ENCODE peak calls at places on chromosome 13, in five cellular contexts. X is psoas muscle, J is heart right ventricle, Z is fibroblast of mammary gland, O is HCT116. W is an unnamed sample.

GRCh38 chr13:79936368-79937136 is 404.4 kb downstream of the SPRY2 start:
- DNase-seq in J (no peak), X (no peak), O (no peak), Z (peak), W (peak)

GRCh38 chr13:106617561-106617960 is 49.6 kb upstream of the ARGLU1 start:
- DNase-seq in X (no peak), Z (peak), J (no peak), O (no peak), W (peak)

GRCh38 chr13:75968103-75968838 is 332.1 kb downstream of the LMO7 start:
- DNase-seq in J (no peak), X (no peak), Z (peak), O (no peak), W (no peak)

GRCh38 chr13:94327318-94327717 is 152.2 kb downstream of the DCT start:
- DNase-seq in J (no peak), Z (no peak), X (no peak), O (no peak), W (no peak)

GRCh38 chr13:102597029-102598015 is 536 bp downstream of the TPP2 start:
- DNase-seq in Z (no peak), O (no peak), J (no peak), X (peak), W (peak)

GRCh38 chr13:44116562-44117315 is 237.0 kb downstream of the LACC1 start:
- DNase-seq in X (no peak), O (no peak), Z (no peak), J (no peak), W (no peak)

GRCh38 chr13:21297452-21297851 is 121.0 kb downstream of the MRPL57 start:
- DNase-seq in J (no peak), Z (peak), O (no peak), X (no peak), W (no peak)

GRCh38 chr13:44335463-44335862 is 38.2 kb upstream of the SERP2 start:
- DNase-seq in Z (no peak), J (no peak), X (no peak), O (no peak), W (no peak)

GRCh38 chr13:110062077-110062776 is 244.7 kb downstream of the COL4A1 start:
- DNase-seq in O (no peak), J (peak), X (peak), Z (no peak), W (no peak)

GRCh38 chr13:97574926-97575325 is 141.0 kb downstream of the RAP2A start:
- DNase-seq in Z (peak), J (peak), X (no peak), O (peak), W (no peak)

GRCh38 chr13:44498969-44499368 is 77.2 kb downstream of the TSC22D1 start:
- DNase-seq in X (no peak), Z (no peak), O (no peak), J (no peak), W (no peak)

GRCh38 chr13:113967729-113968462 is 6.0 kb downstream of the C13orf46 start:
- DNase-seq in O (no peak), J (no peak), X (peak), Z (no peak), W (no peak)

GRCh38 chr13:109740721-109741120 is 45.7 kb downstream of the IRS2 start:
- DNase-seq in O (no peak), J (no peak), Z (no peak), X (no peak), W (no peak)

GRCh38 chr13:42071667-42072419 is 23.4 kb downstream of the DGKH start:
- DNase-seq in X (no peak), O (no peak), Z (no peak), J (no peak), W (no peak)

GRCh38 chr13:112967666-112968379 is 1.2 kb upstream of the MCF2L start:
- DNase-seq in X (no peak), O (no peak), J (no peak), Z (no peak), W (no peak)

GRCh38 chr13:43153436-43154082 is 130.2 kb downstream of the DNAJC15 start:
- DNase-seq in J (no peak), O (no peak), X (no peak), Z (peak), W (peak)

GRCh38 chr13:33194820-33195692 is 90.5 kb downstream of the STARD13 start:
- DNase-seq in Z (peak), J (no peak), O (no peak), X (no peak), W (peak)

GRCh38 chr13:99702687-99703319 is 201.5 kb downstream of the TM9SF2 start:
- DNase-seq in Z (no peak), O (no peak), X (no peak), J (no peak), W (no peak)

GRCh38 chr13:98143601-98144500 is 957 bp downstream of the FARP1 start:
- DNase-seq in X (peak), Z (peak), O (no peak), J (peak), W (no peak)

GRCh38 chr13:44790289-44790688 is 199.0 kb downstream of the NUFIP1 start:
- DNase-seq in O (no peak), Z (peak), X (no peak), J (no peak), W (no peak)

GRCh38 chr13:48138270-48138669 is 43.4 kb upstream of the MED4 start:
- DNase-seq in Z (no peak), X (no peak), O (no peak), J (no peak), W (no peak)

GRCh38 chr13:51801631-51802099 is 2.3 kb downstream of the DHRS12 start:
- DNase-seq in X (peak), Z (no peak), J (peak), O (no peak), W (no peak)

GRCh38 chr13:97142452-97142851 is 79.7 kb upstream of the MBNL2 start:
- DNase-seq in X (peak), J (peak), Z (peak), O (peak), W (no peak)

GRCh38 chr13:102302534-102302933 is 99.3 kb downstream of the FGF14 start:
- DNase-seq in O (no peak), Z (no peak), X (no peak), J (no peak), W (no peak)

GRCh38 chr13:52827839-52828238 is 20.6 kb downstream of the PCDH8 start:
- DNase-seq in Z (no peak), J (no peak), O (no peak), X (no peak), W (no peak)

GRCh38 chr13:76148926-76149325 is 512.8 kb downstream of the LMO7 start:
- DNase-seq in Z (peak), O (no peak), X (no peak), J (no peak), W (peak)

GRCh38 chr13:27639186-27639585 is 17.5 kb downstream of the POLR1D start:
- DNase-seq in J (no peak), O (no peak), X (no peak), Z (no peak), W (no peak)

GRCh38 chr13:20389696-20390525 is 135.7 kb downstream of the CRYL1 start:
- DNase-seq in J (no peak), O (no peak), X (no peak), Z (no peak), W (no peak)

GRCh38 chr13:76828316-76828741 is 57.9 kb downstream of the KCTD12 start:
- DNase-seq in O (no peak), X (no peak), J (no peak), Z (peak), W (no peak)

GRCh38 chr13:83780201-83780600 is 102.1 kb downstream of the SLITRK1 start:
- DNase-seq in O (peak), Z (peak), X (no peak), J (no peak), W (no peak)

GRCh38 chr13:40388617-40389016 is 277.8 kb downstream of the FOXO1 start:
- DNase-seq in J (no peak), X (no peak), Z (no peak), O (no peak), W (no peak)

GRCh38 chr13:95601906-95602305 is 42.6 kb downstream of the DZIP1 start:
- DNase-seq in X (no peak), O (no peak), J (no peak), Z (no peak), W (no peak)

GRCh38 chr13:104143760-104144406 is 1077.7 kb upstream of the SLC10A2 start:
- DNase-seq in X (no peak), O (no peak), J (no peak), Z (no peak), W (no peak)

GRCh38 chr13:95660981-95661581 is 15.9 kb upstream of the DNAJC3 start:
- DNase-seq in Z (peak), J (no peak), X (no peak), O (peak), W (no peak)

GRCh38 chr13:113445791-113446487 is 7.3 kb downstream of the ADPRHL1 start:
- DNase-seq in J (no peak), Z (no peak), O (no peak), X (no peak), W (no peak)

GRCh38 chr13:52833261-52833660 is 15.2 kb downstream of the PCDH8 start:
- DNase-seq in X (no peak), O (no peak), J (no peak), Z (no peak), W (no peak)

GRCh38 chr13:101838305-101838835 is 385.9 kb downstream of the ITGBL1 start:
- DNase-seq in X (no peak), O (no peak), J (no peak), Z (peak), W (peak)

DNA sequence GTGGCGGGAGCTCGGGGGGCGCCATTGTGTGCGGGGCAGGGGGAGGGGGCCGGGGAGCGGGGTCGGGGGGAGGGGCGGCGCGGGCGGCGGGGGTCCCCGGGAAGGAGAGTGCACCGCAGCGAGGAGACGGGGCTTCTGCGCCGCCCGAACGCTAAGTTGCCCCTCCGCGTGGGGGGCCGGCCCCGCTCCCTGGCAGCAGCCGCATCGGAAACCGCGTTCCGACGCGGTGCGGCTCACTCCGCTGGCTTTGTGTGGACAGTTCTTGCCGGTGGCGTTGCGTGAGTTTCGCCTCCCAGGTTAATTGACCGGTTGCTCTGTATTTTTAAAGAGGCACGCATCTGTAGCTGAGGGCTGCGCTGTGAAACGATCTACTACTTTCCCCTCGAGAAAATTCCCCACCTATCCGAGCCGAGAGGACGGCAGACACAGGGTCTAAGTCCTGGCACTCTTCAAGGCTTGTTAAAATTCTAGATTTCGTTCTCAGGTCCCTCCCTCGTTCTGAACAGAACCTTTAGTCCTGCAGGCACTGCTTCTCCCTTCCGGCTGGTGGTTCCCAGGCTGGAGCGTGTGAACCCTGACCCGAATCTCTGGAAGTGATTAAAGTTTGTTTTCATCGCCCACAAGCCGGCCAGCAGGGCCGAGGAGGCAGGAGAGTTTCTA is 861 bp downstream of the ARHGEF7 start:
- DNase-seq in X (peak), O (no peak), Z (peak), J (peak), W (peak)
- TF ChIP-seq CTCF in X (no peak), O (no peak), Z (no peak), J (no peak), W (no peak)

GRCh38 chr13:49620170-49620621 is 8.1 kb upstream of the ARL11 start:
- DNase-seq in Z (no peak), J (peak), O (no peak), X (no peak), W (no peak)
- H3K4me3 ChIP-seq in Z (peak), J (peak), O (no peak), X (no peak), W (no peak)

DNA sequence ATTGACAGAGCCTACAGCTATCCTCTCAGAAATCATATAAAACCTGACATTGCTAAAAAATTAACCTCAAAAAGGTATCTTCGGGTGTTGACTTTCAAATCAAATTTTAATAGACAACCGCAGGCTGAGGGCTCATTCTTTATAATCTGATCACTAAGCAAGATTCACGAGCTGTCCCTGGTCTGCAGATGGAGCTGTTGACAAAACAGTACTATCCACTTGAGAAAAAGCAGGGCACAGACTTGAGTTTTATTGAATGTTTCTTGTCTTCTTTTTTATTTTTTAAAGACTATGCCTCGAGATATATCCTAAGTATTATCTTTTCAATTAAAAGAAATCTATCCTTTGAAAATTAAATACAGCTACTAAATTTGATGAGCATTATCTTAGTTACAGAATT is 540.5 kb downstream of the PCDH9 start:
- DNase-seq in Z (peak), O (no peak), X (no peak), J (no peak), W (no peak)
- TF ChIP-seq CTCF in Z (peak), O (no peak), X (no peak), J (peak), W (peak)

DNA sequence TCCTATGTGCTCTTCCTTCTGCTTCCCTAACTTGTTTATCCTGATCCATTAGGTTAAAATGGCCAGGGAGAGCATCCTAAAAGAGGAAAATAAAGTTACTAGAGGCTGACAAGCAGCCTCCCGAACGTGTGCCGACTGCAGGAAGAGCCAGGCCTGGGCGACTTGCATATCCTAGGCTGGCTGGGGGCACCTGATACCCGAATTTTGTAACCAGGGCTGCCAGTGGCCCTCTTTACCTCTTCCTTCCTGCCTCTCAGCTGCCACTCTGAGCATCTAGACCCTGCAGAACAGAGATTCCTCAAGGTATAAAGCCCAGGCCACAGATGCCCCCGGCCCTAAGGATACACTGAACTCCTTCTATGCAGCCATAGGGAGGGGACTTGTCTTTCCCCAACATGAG is 48.5 kb upstream of the KATNAL1 start:
- DNase-seq in J (no peak), X (no peak), Z (no peak), O (no peak), W (no peak)
- H3K4me3 ChIP-seq in J (no peak), X (no peak), Z (no peak), O (no peak), W (no peak)

GRCh38 chr13:30742896-30743295 is 7.6 kb downstream of the ALOX5AP start:
- DNase-seq in X (no peak), J (no peak), O (no peak), Z (no peak), W (no peak)

GRCh38 chr13:30738526-30738925 is 3.2 kb downstream of the ALOX5AP start:
- DNase-seq in O (no peak), J (no peak), Z (no peak), X (no peak), W (no peak)

GRCh38 chr13:30737511-30738342 is 2.4 kb downstream of the ALOX5AP start:
- DNase-seq in J (no peak), O (no peak), Z (no peak), X (no peak), W (no peak)

GRCh38 chr13:30738946-30739528 is 3.7 kb downstream of the ALOX5AP start:
- DNase-seq in O (no peak), Z (no peak), J (no peak), X (no peak), W (no peak)

DNA sequence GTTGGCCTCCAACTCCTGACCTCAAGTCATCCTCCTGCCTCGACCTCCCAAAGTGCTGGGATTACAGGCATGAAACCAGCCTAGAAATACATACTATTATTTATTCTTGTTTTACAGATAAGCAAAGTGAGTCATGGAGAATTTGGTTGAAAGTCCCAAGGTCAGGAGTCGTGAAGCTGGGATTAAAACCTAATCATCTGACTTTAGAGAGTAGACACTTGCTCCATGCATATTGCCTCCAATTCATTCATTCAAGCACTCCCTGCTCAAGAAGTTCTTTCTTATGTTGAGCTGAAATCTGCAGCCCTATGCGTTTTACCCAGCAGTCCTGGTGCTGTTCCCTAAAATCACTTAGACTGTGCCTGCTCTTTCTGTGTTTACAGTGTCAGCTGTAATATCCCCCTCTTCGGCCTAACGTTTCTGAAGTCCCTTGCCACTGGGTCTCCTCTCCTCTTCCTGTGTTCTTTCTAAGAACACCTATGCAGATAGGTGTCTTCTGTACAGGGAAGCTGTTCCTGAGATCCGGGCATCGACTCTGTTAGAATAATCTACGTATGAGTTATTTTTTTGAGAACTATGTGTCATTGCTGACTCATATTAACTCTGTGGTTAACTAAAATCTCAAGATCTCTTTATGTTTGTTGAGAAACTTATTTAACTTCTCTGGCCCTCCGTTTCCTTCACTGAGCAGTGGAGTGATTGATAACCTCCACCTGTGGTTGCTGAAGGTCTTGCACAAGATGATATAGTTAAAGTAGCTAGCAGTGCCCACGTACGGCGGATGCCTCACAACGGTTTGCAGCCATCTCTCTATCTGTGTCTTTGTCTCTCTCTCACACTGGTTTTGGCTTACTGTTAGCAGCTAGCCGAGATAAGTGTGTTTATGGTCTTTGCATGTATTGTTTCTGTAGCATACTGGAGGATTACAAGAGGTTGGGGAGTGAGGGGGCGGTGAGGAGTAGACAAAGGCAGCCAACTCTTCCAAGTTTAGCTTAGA is 4.6 kb downstream of the ALOX5AP start:
- DNase-seq in J (no peak), O (peak), X (no peak), Z (peak), W (peak)
- TF ChIP-seq CTCF in J (no peak), O (no peak), X (no peak), Z (no peak), W (no peak)